ENCODE peak calls at places on chromosomes 16 and 17, in nine cellular contexts. E, W, X, R, F, I, L, A and Q are unnamed samples.

GRCh38 chr16:22183901-22184614 is 21.8 kb downstream of the SDR42E2 start:
- DNase-seq in F (peak; percentile 53), A (no peak), X (no peak), L (no peak), E (no peak), R (no peak), W (no peak), I (no peak), Q (peak; percentile 52)

GRCh38 chr16:85675528-85675927 is 13.2 kb downstream of the GINS2 start:
- DNase-seq in W (no peak), L (no peak), I (no peak), A (no peak), E (peak; percentile 55), R (no peak), X (peak; percentile 44), F (no peak), Q (peak; percentile 61)

GRCh38 chr16:4272114-4272954 is 489 bp downstream of the TFAP4 start:
- DNase-seq in I (peak; percentile 18), F (peak; percentile 74), A (no peak), E (peak; percentile 40), X (peak; percentile 57), W (no peak), L (no peak), R (no peak), Q (peak; percentile 79)

GRCh38 chr17:80068301-80069160 is 32.1 kb downstream of the CCDC40 start:
- DNase-seq in A (peak; percentile 45), F (no peak), L (no peak), W (no peak), I (no peak), X (peak; percentile 77), E (peak; percentile 71), R (no peak), Q (no peak)

GRCh38 chr17:73489333-73489732 is 154.9 kb downstream of the SDK2 start:
- DNase-seq in R (no peak), A (no peak), F (no peak), L (no peak), X (no peak), I (no peak), W (no peak), E (no peak), Q (no peak)

GRCh38 chr17:46876926-46877325 is 25.5 kb downstream of the WNT9B start:
- DNase-seq in A (no peak), R (no peak), E (no peak), L (no peak), W (no peak), I (no peak), X (no peak), F (no peak), Q (no peak)

GRCh38 chr17:49920370-49920769 is 48.6 kb upstream of the DLX4 start:
- DNase-seq in X (no peak), R (no peak), A (no peak), F (no peak), I (no peak), E (no peak), L (no peak), W (no peak), Q (no peak)

GRCh38 chr17:76953066-76953465 is 84.9 kb downstream of the MGAT5B start:
- DNase-seq in X (no peak), E (no peak), F (no peak), R (no peak), W (no peak), A (no peak), L (no peak), I (no peak), Q (no peak)

GRCh38 chr17:66275651-66276050 is 26.8 kb upstream of the PRKCA start:
- DNase-seq in I (no peak), R (no peak), E (peak; percentile 78), W (no peak), A (peak; percentile 54), L (no peak), X (peak; percentile 81), F (no peak), Q (peak; percentile 61)

GRCh38 chr17:82570282-82570681 is 50.8 kb downstream of the FOXK2 start:
- DNase-seq in I (no peak), E (no peak), A (no peak), F (no peak), X (no peak), L (no peak), W (no peak), R (no peak), Q (no peak)

GRCh38 chr17:30493802-30494201 is 16.6 kb downstream of the GOSR1 start:
- DNase-seq in E (no peak), I (no peak), R (no peak), F (no peak), W (no peak), X (no peak), A (no peak), L (no peak), Q (no peak)

GRCh38 chr17:30549864-30550511 is 72.8 kb downstream of the GOSR1 start:
- DNase-seq in F (no peak), X (no peak), R (no peak), A (no peak), E (no peak), L (no peak), I (no peak), W (no peak), Q (no peak)

GRCh38 chr16:51989637-51990230 is 557.2 kb downstream of the TOX3 start:
- DNase-seq in L (no peak), R (no peak), I (no peak), A (no peak), F (no peak), E (no peak), W (no peak), X (no peak), Q (no peak)

GRCh38 chr17:40474419-40475002 is 26.9 kb downstream of the TNS4 start:
- DNase-seq in W (no peak), I (no peak), A (no peak), R (no peak), L (no peak), X (no peak), E (no peak), F (no peak), Q (no peak)

GRCh38 chr16:19805459-19806160 is 79.0 kb downstream of the GPRC5B start:
- DNase-seq in F (no peak), L (no peak), I (no peak), W (no peak), R (no peak), A (no peak), X (no peak), E (no peak), Q (no peak)

GRCh38 chr16:61897657-61898056 is 138.6 kb downstream of the CDH8 start:
- DNase-seq in R (no peak), F (no peak), A (no peak), E (no peak), W (no peak), L (no peak), I (no peak), X (no peak), Q (no peak)

GRCh38 chr16:87438611-87438985 is 46.5 kb downstream of the MAP1LC3B start:
- DNase-seq in L (no peak), R (no peak), I (no peak), W (no peak), X (no peak), A (no peak), E (no peak), F (no peak), Q (no peak)

GRCh38 chr17:57187391-57187790 is 68.9 kb upstream of the MSI2 start:
- DNase-seq in R (no peak), E (no peak), I (no peak), X (no peak), W (no peak), F (no peak), A (no peak), L (no peak), Q (no peak)

GRCh38 chr17:27356091-27356705 is 62.3 kb downstream of the WSB1 start:
- DNase-seq in A (no peak), R (no peak), I (no peak), W (no peak), F (no peak), X (no peak), E (no peak), L (no peak), Q (no peak)

GRCh38 chr17:17692353-17693252 is 11.3 kb downstream of the RAI1 start:
- DNase-seq in W (no peak), L (no peak), F (no peak), A (no peak), I (no peak), E (no peak), R (no peak), X (no peak), Q (no peak)

GRCh38 chr17:38579934-38580333 is 25.8 kb downstream of the SRCIN1 start:
- DNase-seq in A (peak; percentile 48), L (no peak), X (peak; percentile 57), F (peak; percentile 67), R (no peak), E (peak; percentile 66), I (peak; percentile 85), W (no peak), Q (peak; percentile 62)

GRCh38 chr17:35094902-35095301 is 24.8 kb downstream of the RAD51D start:
- DNase-seq in X (peak; percentile 49), R (no peak), W (no peak), L (no peak), A (no peak), E (peak; percentile 85), F (no peak), I (no peak), Q (peak; percentile 67)